ENCODE peak calls at places on chromosomes 12 and 14, in five cellular contexts. U is OCI-LY7, D is aorta, T is GM23248, O is HCT116. R is an unnamed sample.

GRCh38 chr14:53412819-53413664 is 259.9 kb upstream of the DDHD1 start:
- DNase-seq in U (peak; percentile 8), D (no peak), T (peak; percentile 41), O (no peak), R (no peak)

GRCh38 chr12:29035112-29035511 is 114.0 kb upstream of the FAR2 start:
- DNase-seq in U (no peak), D (no peak), T (no peak), O (no peak), R (no peak)

GRCh38 chr14:92649934-92650545 is 98.4 kb downstream of the LGMN start:
- DNase-seq in U (no peak), D (peak; percentile 90), T (peak; percentile 85), O (no peak), R (no peak)

GRCh38 chr12:122724641-122725243 is 5.9 kb downstream of the HCAR1 start:
- DNase-seq in U (peak; percentile 67), D (no peak), T (no peak), O (no peak), R (no peak)

GRCh38 chr12:29396774-29397173 is 15.8 kb upstream of the ERGIC2 start:
- DNase-seq in U (no peak), D (no peak), T (peak; percentile 41), O (no peak), R (no peak)

GRCh38 chr12:33357181-33357580 is 82.4 kb downstream of the SYT10 start:
- DNase-seq in U (no peak), D (no peak), T (no peak), O (no peak), R (no peak)

GRCh38 chr12:49543914-49544815 is 5.3 kb downstream of the KCNH3 start:
- DNase-seq in U (no peak), D (no peak), T (no peak), O (no peak), R (peak; percentile 74)

GRCh38 chr12:105252901-105253300 is 16.9 kb upstream of the APPL2 start:
- DNase-seq in U (no peak), D (no peak), T (peak; percentile 72), O (no peak), R (no peak)

GRCh38 chr12:95789126-95790024 is 1.2 kb downstream of the NTN4 start:
- DNase-seq in U (no peak), D (peak; percentile 52), T (peak; percentile 33), O (no peak), R (no peak)

DNA sequence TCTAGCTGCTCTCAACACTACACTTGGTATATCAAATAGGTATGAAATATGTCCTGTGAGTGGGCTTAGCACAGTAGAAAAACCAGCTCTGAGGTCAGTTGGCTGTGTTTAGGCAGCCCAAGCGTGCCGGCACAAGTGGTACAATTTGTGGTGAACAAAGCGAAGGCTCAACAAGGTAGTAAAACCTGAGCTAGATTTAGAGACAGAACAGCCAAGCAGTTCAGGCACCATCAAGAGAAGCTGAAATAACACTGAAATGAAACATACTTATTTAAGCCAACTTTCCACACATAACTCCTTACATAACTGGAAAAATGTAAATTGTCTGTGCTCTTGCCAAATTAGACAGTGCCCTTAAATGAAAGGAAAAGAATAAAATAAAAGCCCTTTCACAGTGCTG is 596.8 kb upstream of the FBXO33 start:
- DNase-seq in U (no peak), D (no peak), T (no peak), O (no peak), R (no peak)
- H3K9me3 ChIP-seq in U (no peaks in the 10 kb centered on the region), D (peaks cover 2% of the 10 kb centered on the region), T (no peaks in the 10 kb centered on the region), O (no peaks in the 10 kb centered on the region), R (no peaks in the 10 kb centered on the region)

GRCh38 chr14:35285991-35286564 is 6.1 kb upstream of the PSMA6 start:
- DNase-seq in U (peak; percentile 72), D (no peak), T (no peak), O (no peak), R (no peak)

GRCh38 chr14:35285168-35285990 is 6.8 kb upstream of the PSMA6 start:
- DNase-seq in U (peak; percentile 81), D (no peak), T (peak; percentile 30), O (no peak), R (no peak)

GRCh38 chr14:35289623-35290022 is 2.6 kb upstream of the PSMA6 start:
- DNase-seq in U (no peak), D (no peak), T (no peak), O (no peak), R (no peak)

GRCh38 chr14:35287481-35288013 is 4.6 kb upstream of the PSMA6 start:
- DNase-seq in U (peak; percentile 33), D (no peak), T (no peak), O (no peak), R (no peak)

DNA sequence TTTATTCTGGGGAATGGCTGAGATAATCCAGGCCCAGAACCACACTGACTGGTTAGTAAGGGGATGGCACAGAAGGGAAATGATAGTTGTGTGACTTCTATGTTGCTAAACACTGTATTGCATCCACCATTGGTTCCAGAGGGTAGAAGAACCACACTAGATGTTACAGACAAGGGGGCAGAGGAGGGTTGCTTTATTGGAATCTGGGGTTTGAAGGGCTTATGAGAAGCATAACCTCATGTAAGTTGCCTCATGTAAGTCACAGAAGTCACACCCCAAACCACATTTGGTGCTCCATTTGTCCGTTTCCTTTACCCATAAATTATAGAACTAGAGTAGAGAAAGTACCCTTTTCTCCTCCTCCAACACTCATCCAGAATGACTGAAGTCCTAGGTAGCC is 5.5 kb upstream of the PSMA6 start:
- DNase-seq in U (peak; percentile 40), D (no peak), T (no peak), O (no peak), R (no peak)
- H3K4me1 ChIP-seq in U (peaks cover 83% of the 10 kb centered on the region), D (no peaks in the 10 kb centered on the region), T (peaks cover 5% of the 10 kb centered on the region), O (no peaks in the 10 kb centered on the region), R (peaks cover 8% of the 10 kb centered on the region)

DNA sequence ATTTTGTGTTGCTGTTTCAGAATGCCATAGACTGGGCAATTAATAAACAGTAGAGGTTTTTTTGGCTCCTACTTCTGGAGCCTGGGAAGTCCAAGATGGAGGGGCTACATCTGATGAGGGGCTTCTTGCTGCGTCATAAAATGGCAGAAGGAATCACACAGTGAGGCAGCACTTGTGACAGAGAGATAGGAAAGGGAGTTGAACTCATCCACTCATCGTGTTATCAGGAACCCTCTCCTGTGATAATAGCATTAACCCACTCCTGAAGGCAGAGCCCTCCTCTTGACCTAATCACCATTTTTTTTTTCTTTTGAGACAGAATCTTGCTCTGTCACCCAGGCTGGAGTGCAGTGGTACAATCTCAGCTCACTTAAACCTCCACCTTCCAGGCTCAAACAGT is 9.7 kb downstream of the TDG start:
- DNase-seq in U (no peak), D (no peak), T (no peak), O (no peak), R (no peak)
- H3K27ac ChIP-seq in U (no peak overlapping the region), D (no peak overlapping the region), T (no peak overlapping the region), O (no peak overlapping the region), R (no peak overlapping the region)

DNA sequence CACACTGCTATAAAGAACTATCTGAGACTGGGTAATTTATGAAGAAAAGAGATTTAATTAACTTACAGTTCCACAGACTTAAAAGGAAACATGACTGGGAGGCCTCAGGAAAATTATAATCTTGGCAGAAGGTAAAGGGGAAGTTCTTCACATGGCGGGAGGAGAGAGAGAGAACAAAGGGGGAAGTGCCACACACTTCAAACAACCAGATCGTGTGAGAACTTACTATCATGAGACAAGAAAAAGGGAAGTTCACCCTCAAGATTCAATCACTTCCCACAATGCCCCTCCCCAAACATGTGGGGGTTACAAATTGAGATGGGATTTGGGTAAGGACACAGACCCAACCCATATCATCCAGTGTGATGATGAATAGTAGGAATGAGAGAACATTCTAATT is 366.5 kb downstream of the LRFN5 start:
- DNase-seq in U (peak; percentile 16), D (no peak), T (no peak), O (no peak), R (no peak)
- H3K9me3 ChIP-seq in U (peaks cover 8% of the 10 kb centered on the region), D (peaks cover 4% of the 10 kb centered on the region), T (no peaks in the 10 kb centered on the region), O (peaks cover 4% of the 10 kb centered on the region), R (peaks cover 4% of the 10 kb centered on the region)

GRCh38 chr12:107351109-107351508 is 257.8 kb upstream of the CRY1 start:
- DNase-seq in U (no peak), D (no peak), T (no peak), O (no peak), R (no peak)

GRCh38 chr12:107349839-107350238 is 256.5 kb upstream of the CRY1 start:
- DNase-seq in U (no peak), D (no peak), T (no peak), O (no peak), R (no peak)

GRCh38 chr12:107353312-107353711 is 260.0 kb upstream of the CRY1 start:
- DNase-seq in U (no peak), D (no peak), T (no peak), O (no peak), R (no peak)

GRCh38 chr12:107352347-107353081 is 259.2 kb upstream of the CRY1 start:
- DNase-seq in U (no peak), D (no peak), T (no peak), O (no peak), R (no peak)

GRCh38 chr12:107351716-107352115 is 258.4 kb upstream of the CRY1 start:
- DNase-seq in U (no peak), D (no peak), T (no peak), O (no peak), R (no peak)
- H3K4me1 ChIP-seq in U (no peaks in the 10 kb centered on the region), D (no peaks in the 10 kb centered on the region), T (peaks cover 7% of the 10 kb centered on the region), O (peaks cover 69% of the 10 kb centered on the region), R (peaks cover 11% of the 10 kb centered on the region)

GRCh38 chr14:101454229-101454628 is 107.1 kb upstream of the DIO3 start:
- DNase-seq in U (no peak), D (no peak), T (no peak), O (no peak), R (peak; percentile 7)
- H3K27ac ChIP-seq in U (no peak overlapping the region), D (no peak overlapping the region), T (no peak overlapping the region), O (no peak overlapping the region), R (no peak overlapping the region)

GRCh38 chr12:34407813-34408212 is 385.5 kb downstream of the ALG10 start:
- DNase-seq in U (no peak), D (no peak), T (no peak), O (no peak), R (no peak)
- H3K9me3 ChIP-seq in U (peaks cover 30% of the 10 kb centered on the region), D (peaks cover 9% of the 10 kb centered on the region), T (no peaks in the 10 kb centered on the region), O (no peaks in the 10 kb centered on the region), R (peaks cover 70% of the 10 kb centered on the region)

GRCh38 chr14:96264200-96264553 is 8.2 kb downstream of the BDKRB1 start:
- DNase-seq in U (no peak), D (no peak), T (no peak), O (no peak), R (no peak)

GRCh38 chr14:96263347-96264199 is 7.6 kb downstream of the BDKRB1 start:
- DNase-seq in U (peak; percentile 2), D (no peak), T (no peak), O (no peak), R (no peak)

GRCh38 chr14:96260341-96260821 is 4.4 kb downstream of the BDKRB1 start:
- DNase-seq in U (no peak), D (no peak), T (peak; percentile 84), O (no peak), R (no peak)

GRCh38 chr14:96261053-96261452 is 5.0 kb downstream of the BDKRB1 start:
- DNase-seq in U (no peak), D (no peak), T (no peak), O (no peak), R (no peak)

GRCh38 chr14:96261772-96262485 is 5.9 kb downstream of the BDKRB1 start:
- DNase-seq in U (no peak), D (no peak), T (no peak), O (no peak), R (no peak)
- H3K4me1 ChIP-seq in U (no peaks in the 10 kb centered on the region), D (no peaks in the 10 kb centered on the region), T (peaks cover 19% of the 10 kb centered on the region), O (no peaks in the 10 kb centered on the region), R (no peaks in the 10 kb centered on the region)

GRCh38 chr14:54727929-54728328 is 161.0 kb downstream of the SAMD4A start:
- DNase-seq in U (no peak), D (no peak), T (peak; percentile 72), O (no peak), R (no peak)
- H3K27ac ChIP-seq in U (no peak overlapping the region), D (no peak overlapping the region), T (peak overlapping the region; percentile 7), O (no peak overlapping the region), R (no peak overlapping the region)

R was measured in spleen.